ENCODE peak calls at places on chromosomes 16 and 17, in ten cellular contexts. D, P, N, T, K, Z, E, B, H and W are unnamed samples.

GRCh38 chr17:82300707-82301270 is 16.6 kb downstream of the CD7 start:
- DNase-seq in D (no peak), P (peak), N (no peak), T (peak), K (peak), Z (no peak), E (peak), B (peak), H (no peak), W (no peak)

GRCh38 chr17:80315517-80316182 is 55.0 kb downstream of the RNF213 start:
- DNase-seq in D (no peak), P (no peak), N (no peak), T (peak), K (no peak), Z (no peak), E (no peak), B (no peak), H (no peak), W (no peak)

GRCh38 chr16:11497329-11497805 is 89.4 kb downstream of the LITAF start:
- DNase-seq in D (peak), P (no peak), N (peak), T (peak), K (peak), Z (peak), E (no peak), B (peak), H (peak), W (no peak)

GRCh38 chr16:4415538-4416199 is 727 bp downstream of the CORO7 start:
- DNase-seq in D (peak), P (no peak), N (peak), T (peak), K (peak), Z (peak), E (peak), B (no peak), H (no peak), W (no peak)

GRCh38 chr17:78774956-78775571 is 7.0 kb downstream of the CYTH1 start:
- DNase-seq in D (no peak), P (no peak), N (no peak), T (no peak), K (no peak), Z (no peak), E (no peak), B (no peak), H (no peak), W (no peak)

GRCh38 chr16:65068151-65068740 is 53.6 kb downstream of the CDH11 start:
- DNase-seq in D (no peak), P (no peak), N (no peak), T (no peak), K (no peak), Z (no peak), E (no peak), B (peak), H (no peak), W (no peak)

GRCh38 chr17:82216301-82217119 is 3.9 kb upstream of the CCDC57 start:
- DNase-seq in D (no peak), P (no peak), N (no peak), T (peak), K (no peak), Z (peak), E (peak), B (peak), H (no peak), W (no peak)

GRCh38 chr17:78235885-78236284 is 4.5 kb downstream of the TMEM235 start:
- DNase-seq in D (no peak), P (no peak), N (no peak), T (no peak), K (no peak), Z (no peak), E (no peak), B (no peak), H (no peak), W (no peak)

GRCh38 chr17:32323784-32324590 is 18.0 kb downstream of the C17orf75 start:
- DNase-seq in D (no peak), P (no peak), N (no peak), T (no peak), K (no peak), Z (no peak), E (no peak), B (no peak), H (no peak), W (no peak)

GRCh38 chr16:47460301-47460754 is 535 bp downstream of the ITFG1 start:
- DNase-seq in D (no peak), P (no peak), N (no peak), T (no peak), K (no peak), Z (no peak), E (peak), B (peak), H (no peak), W (no peak)

GRCh38 chr16:85029413-85029794 is 1.8 kb downstream of the KIAA0513 start:
- DNase-seq in D (no peak), P (peak), N (no peak), T (peak), K (no peak), Z (no peak), E (peak), B (peak), H (no peak), W (no peak)

GRCh38 chr16:1538804-1539520 is 5.5 kb downstream of the TMEM204 start:
- DNase-seq in D (no peak), P (no peak), N (no peak), T (no peak), K (no peak), Z (no peak), E (no peak), B (no peak), H (no peak), W (no peak)

GRCh38 chr17:73984981-73985380 is 218.5 kb upstream of the RPL38 start:
- DNase-seq in D (no peak), P (no peak), N (no peak), T (peak), K (no peak), Z (no peak), E (no peak), B (no peak), H (no peak), W (no peak)

GRCh38 chr16:7206469-7206868 is 126.2 kb upstream of the RBFOX1 start:
- DNase-seq in D (no peak), P (no peak), N (no peak), T (no peak), K (no peak), Z (no peak), E (no peak), B (no peak), H (no peak), W (no peak)

GRCh38 chr17:63477471-63478440 is 895 bp downstream of the ACE start:
- DNase-seq in D (no peak), P (no peak), N (peak), T (no peak), K (no peak), Z (no peak), E (no peak), B (no peak), H (no peak), W (no peak)

GRCh38 chr17:3663102-3664011 is 5.0 kb downstream of the TAX1BP3 start:
- DNase-seq in D (no peak), P (no peak), N (no peak), T (no peak), K (no peak), Z (no peak), E (no peak), B (no peak), H (no peak), W (no peak)

GRCh38 chr17:73800893-73801292 is 156.6 kb upstream of the SDK2 start:
- DNase-seq in D (no peak), P (no peak), N (no peak), T (no peak), K (no peak), Z (no peak), E (no peak), B (no peak), H (no peak), W (no peak)

GRCh38 chr17:50640701-50641338 is 6.1 kb downstream of the ABCC3 start:
- DNase-seq in D (no peak), P (no peak), N (no peak), T (no peak), K (no peak), Z (no peak), E (peak), B (peak), H (no peak), W (no peak)

GRCh38 chr17:65559802-65560627 is 1.4 kb downstream of the AXIN2 start:
- DNase-seq in D (no peak), P (no peak), N (no peak), T (no peak), K (peak), Z (no peak), E (no peak), B (no peak), H (no peak), W (no peak)